ENCODE peak calls at places on chromosomes 1 and 21, in five cellular contexts. Z is HTR-8/SVneo; U is kidney tubule cell; S is erythroblast; M is stimulated activated CD4-positive, alpha-beta T cell treated with anti-CD3 and anti-CD28 coated beads, Interleukin-2, amount 100 ng/mL, for 24 hours. H is an unnamed sample.
A peak's percentile ranks its signal among the peaks of the same experiment; 100 is the strongest.

GRCh38 chr1:248752119-248752931 is 3.2 kb downstream of the LYPD8 start:
- DNase-seq in M (no peak), S (peak; percentile 66), Z (peak; percentile 28), U (no peak), H (no peak)

GRCh38 chr1:85343612-85344255 is 67.3 kb upstream of the BCL10 start:
- DNase-seq in M (no peak), S (no peak), Z (no peak), U (peak; percentile 91), H (no peak)

GRCh38 chr1:43776043-43776761 is 68.9 kb downstream of the ST3GAL3 start:
- DNase-seq in Z (no peak), S (peak; percentile 25), U (peak; percentile 22), M (no peak), H (peak; percentile 55)

GRCh38 chr21:42039911-42040351 is 29.8 kb upstream of the ZBTB21 start:
- DNase-seq in S (no peak), M (no peak), Z (peak; percentile 53), U (peak; percentile 4), H (peak; percentile 60)

GRCh38 chr1:161503394-161503748 is 1.9 kb upstream of the FCGR2A start:
- DNase-seq in Z (no peak), S (no peak), M (no peak), U (no peak), H (no peak)

GRCh38 chr1:89780721-89781120 is 40.1 kb upstream of the LRRC8D start:
- DNase-seq in M (no peak), S (peak; percentile 51), U (peak; percentile 73), Z (peak; percentile 54), H (peak; percentile 59)

GRCh38 chr1:212457740-212458338 is 25.1 kb downstream of the NENF start:
- DNase-seq in U (peak; percentile 65), M (peak; percentile 70), Z (peak; percentile 58), S (peak; percentile 64), H (peak; percentile 63)

GRCh38 chr1:1196431-1197187 is 9.8 kb downstream of the TNFRSF18 start:
- DNase-seq in M (no peak), Z (no peak), S (no peak), U (no peak), H (no peak)

GRCh38 chr1:51986718-51987117 is 3.8 kb downstream of the RAB3B start:
- DNase-seq in M (no peak), U (no peak), Z (no peak), S (no peak), H (peak; percentile 50)

GRCh38 chr21:38660333-38661295 is 145.1 kb upstream of the ETS2 start:
- DNase-seq in M (no peak), Z (no peak), U (no peak), S (peak; percentile 10), H (no peak)

GRCh38 chr1:38027201-38028104 is 14.9 kb downstream of the UTP11 start:
- DNase-seq in U (no peak), S (no peak), M (no peak), Z (no peak), H (peak; percentile 91)

GRCh38 chr1:57473448-57473847 is 49.6 kb upstream of the DAB1 start:
- DNase-seq in Z (no peak), U (no peak), M (no peak), S (no peak), H (no peak)

GRCh38 chr1:234765672-234766071 is 155.7 kb upstream of the IRF2BP2 start:
- DNase-seq in Z (no peak), S (no peak), U (no peak), M (no peak), H (no peak)

GRCh38 chr1:69861641-69862040 is 293.9 kb downstream of the LRRC7 start:
- DNase-seq in Z (no peak), U (no peak), M (no peak), S (no peak), H (no peak)

GRCh38 chr1:11807087-11807486 is 1.1 kb downstream of the CLCN6 start:
- DNase-seq in S (no peak), M (no peak), Z (no peak), U (no peak), H (no peak)

GRCh38 chr1:61997123-61997522 is 197.5 kb upstream of the L1TD1 start:
- DNase-seq in M (no peak), U (no peak), S (no peak), Z (no peak), H (peak; percentile 2)

GRCh38 chr1:178530037-178530402 is 17.1 kb downstream of the TEX35 start:
- DNase-seq in U (peak; percentile 98), Z (peak; percentile 95), M (no peak), S (no peak), H (no peak)

GRCh38 chr1:94119306-94119705 is 1.6 kb downstream of the ABCA4 start:
- DNase-seq in U (no peak), Z (no peak), S (no peak), M (no peak), H (no peak)

GRCh38 chr1:109886827-109887226 is 23.8 kb upstream of the CSF1 start:
- DNase-seq in S (no peak), Z (no peak), U (no peak), M (no peak), H (no peak)

GRCh38 chr1:3283849-3284248 is 170.6 kb upstream of the ARHGEF16 start:
- DNase-seq in S (no peak), Z (peak; percentile 18), M (no peak), U (peak; percentile 24), H (no peak)

GRCh38 chr1:226975909-226976670 is 36.0 kb downstream of the COQ8A start:
- DNase-seq in M (no peak), U (no peak), Z (no peak), S (no peak), H (no peak)

GRCh38 chr1:181159451-181160151 is 71.1 kb downstream of the IER5 start:
- DNase-seq in U (peak; percentile 81), Z (peak; percentile 72), S (no peak), M (peak; percentile 50), H (peak; percentile 73)

GRCh38 chr1:48831579-48831978 is 54.9 kb upstream of the BEND5 start:
- DNase-seq in S (no peak), Z (no peak), M (no peak), U (no peak), H (no peak)

GRCh38 chr1:77888071-77888428 is 374 bp upstream of the NEXN start:
- DNase-seq in Z (peak; percentile 32), U (peak; percentile 57), S (peak; percentile 60), M (no peak), H (no peak)

GRCh38 chr1:85363526-85363925 is 87.1 kb upstream of the BCL10 start:
- DNase-seq in S (no peak), U (peak; percentile 75), Z (no peak), M (no peak), H (no peak)

GRCh38 chr21:46112731-46113215 is 14.9 kb downstream of the COL6A2 start:
- DNase-seq in Z (no peak), M (no peak), S (no peak), U (no peak), H (no peak)

GRCh38 chr21:45542667-45543370 is 579 bp upstream of the SLC19A1 start:
- DNase-seq in S (no peak), U (no peak), Z (no peak), M (peak; percentile 23), H (no peak)

GRCh38 chr1:37288900-37289299 is 185.5 kb upstream of the ZC3H12A start:
- DNase-seq in M (no peak), S (no peak), U (no peak), Z (no peak), H (no peak)

GRCh38 chr21:46620846-46621245 is 14.6 kb upstream of the PRMT2 start:
- DNase-seq in M (no peak), U (no peak), S (no peak), Z (no peak), H (no peak)

GRCh38 chr1:20753589-20753988 is 21.1 kb upstream of the SH2D5 start:
- DNase-seq in U (peak; percentile 4), S (no peak), M (no peak), Z (no peak), H (no peak)

GRCh38 chr1:174990382-174990999 is 9.3 kb upstream of the CACYBP start:
- DNase-seq in M (no peak), Z (no peak), U (peak; percentile 55), S (peak; percentile 49), H (no peak)

GRCh38 chr21:28069446-28069845 is 923.2 kb downstream of the LTN1 start:
- DNase-seq in Z (no peak), U (no peak), S (no peak), M (no peak), H (no peak)

GRCh38 chr1:221470000-221470698 is 271.7 kb downstream of the DUSP10 start:
- DNase-seq in M (no peak), Z (no peak), U (no peak), S (no peak), H (no peak)

GRCh38 chr1:52632732-52633290 is at the start of gene SHISAL2A:
- DNase-seq in S (peak; percentile 18), U (peak; percentile 20), M (peak; percentile 63), Z (no peak), H (no peak)

GRCh38 chr1:39398278-39399010 is 93.0 kb upstream of the BMP8A start:
- DNase-seq in S (no peak), M (peak; percentile 26), U (peak; percentile 99), Z (peak; percentile 83), H (peak; percentile 15)

GRCh38 chr1:37851271-37851670 is 8.1 kb downstream of the MTF1 start:
- DNase-seq in S (no peak), Z (no peak), M (no peak), U (no peak), H (no peak)

GRCh38 chr1:70459502-70460225 is 48.6 kb downstream of the CTH start:
- DNase-seq in U (peak; percentile 74), M (no peak), Z (no peak), S (no peak), H (no peak)

GRCh38 chr1:22804333-22804906 is 93.8 kb downstream of the EPHB2 start:
- DNase-seq in U (no peak), M (no peak), Z (no peak), S (no peak), H (no peak)